ENCODE peak calls at places on chromosomes 6 and 20, in nine cellular contexts. L, Y, R, J, V, X, E, A and T are unnamed samples.
A peak's percentile ranks its signal among the peaks of the same experiment; 100 is the strongest.

GRCh38 chr6:126657556-126658129 is 317.7 kb downstream of the CENPW start:
- DNase-seq in L (peak; percentile 54), Y (no peak), R (peak; percentile 40), J (no peak), V (no peak), X (no peak), E (peak; percentile 42), A (no peak), T (no peak)

GRCh38 chr20:12058201-12058600 is 140.5 kb downstream of the BTBD3 start:
- DNase-seq in L (no peak), Y (no peak), R (no peak), J (no peak), V (no peak), X (no peak), E (no peak), A (no peak), T (no peak)

GRCh38 chr6:96522469-96523009 is 933 bp downstream of the UFL1 start:
- DNase-seq in L (peak; percentile 3), Y (no peak), R (peak; percentile 22), J (no peak), V (no peak), X (no peak), E (peak; percentile 36), A (no peak), T (no peak)

GRCh38 chr6:113120577-113121285 is 736.4 kb upstream of the MARCKS start:
- DNase-seq in L (peak; percentile 71), Y (no peak), R (peak; percentile 81), J (no peak), V (no peak), X (no peak), E (no peak), A (no peak), T (no peak)

GRCh38 chr6:40845588-40845987 is 193.4 kb downstream of the UNC5CL start:
- DNase-seq in L (peak; percentile 36), Y (peak; percentile 65), R (peak; percentile 62), J (no peak), V (no peak), X (peak; percentile 17), E (peak; percentile 36), A (no peak), T (no peak)

GRCh38 chr20:31896049-31896448 is 25.6 kb downstream of the TTLL9 start:
- DNase-seq in L (no peak), Y (no peak), R (no peak), J (no peak), V (no peak), X (no peak), E (no peak), A (no peak), T (no peak)

GRCh38 chr6:98845201-98846020 is 11.0 kb downstream of the POU3F2 start:
- DNase-seq in L (peak; percentile 89), Y (peak; percentile 92), R (peak; percentile 78), J (peak; percentile 17), V (peak; percentile 93), X (peak; percentile 55), E (peak; percentile 65), A (peak; percentile 80), T (peak; percentile 47)

GRCh38 chr6:73079978-73080377 is 145.3 kb downstream of the KHDC1L start:
- DNase-seq in L (no peak), Y (no peak), R (no peak), J (no peak), V (no peak), X (no peak), E (no peak), A (no peak), T (no peak)

GRCh38 chr6:157791461-157791860 is 31.6 kb upstream of the SNX9 start:
- DNase-seq in L (no peak), Y (no peak), R (no peak), J (no peak), V (no peak), X (no peak), E (no peak), A (no peak), T (no peak)

GRCh38 chr6:166459272-166459671 is 76.5 kb upstream of the MPC1 start:
- DNase-seq in L (no peak), Y (no peak), R (no peak), J (no peak), V (no peak), X (no peak), E (no peak), A (no peak), T (no peak)

GRCh38 chr6:72524011-72524645 is 97.7 kb upstream of the KCNQ5 start:
- DNase-seq in L (no peak), Y (peak; percentile 17), R (no peak), J (no peak), V (no peak), X (no peak), E (no peak), A (no peak), T (no peak)